ENCODE peak calls at places on chromosomes 13 and 19, in six cellular contexts. One of them, this sample, is unnamed.

GRCh38 chr19:55279376-55279772 is 536 bp downstream of the HSPBP1 start:
- DNase-seq in K562: no peak
- DNase-seq in GM12878: no peak
- DNase-seq in H1: no peak
- DNase-seq in GM12892: no peak
- DNase-seq in HepG2: no peak
- DNase-seq in this sample: no peak

GRCh38 chr19:17103177-17103576 is 27.6 kb downstream of the MYO9B start:
- DNase-seq in K562: peak
- DNase-seq in GM12892: no peak
- DNase-seq in HepG2: peak
- DNase-seq in GM12878: no peak
- DNase-seq in H1: peak
- DNase-seq in this sample: no peak

GRCh38 chr19:55210120-55210493 is 806 bp upstream of the PTPRH start:
- DNase-seq in H1: no peak
- DNase-seq in K562: no peak
- DNase-seq in GM12878: no peak
- DNase-seq in GM12892: no peak
- DNase-seq in HepG2: peak
- DNase-seq in this sample: no peak

GRCh38 chr19:5536337-5536894 is 31.3 kb downstream of the TINCR start:
- DNase-seq in GM12892: no peak
- DNase-seq in GM12878: no peak
- DNase-seq in K562: peak
- DNase-seq in HepG2: no peak
- DNase-seq in H1: peak
- DNase-seq in this sample: no peak

GRCh38 chr19:19637186-19637522 is 6.3 kb downstream of the GMIP start:
- DNase-seq in H1: no peak
- DNase-seq in GM12892: no peak
- DNase-seq in HepG2: no peak
- DNase-seq in GM12878: no peak
- DNase-seq in K562: no peak
- DNase-seq in this sample: no peak

GRCh38 chr13:102768914-102769313 is 4.7 kb downstream of the TEX30 start:
- DNase-seq in GM12878: no peak
- DNase-seq in K562: no peak
- DNase-seq in GM12892: no peak
- DNase-seq in HepG2: no peak
- DNase-seq in H1: no peak
- DNase-seq in this sample: no peak

GRCh38 chr19:14798760-14799159 is 20.4 kb upstream of the ADGRE2 start:
- DNase-seq in K562: no peak
- DNase-seq in H1: no peak
- DNase-seq in GM12892: no peak
- DNase-seq in HepG2: no peak
- DNase-seq in GM12878: no peak
- DNase-seq in this sample: no peak

GRCh38 chr13:49481788-49482187 is 14.0 kb upstream of the PHF11 start:
- DNase-seq in K562: no peak
- DNase-seq in HepG2: no peak
- DNase-seq in GM12878: no peak
- DNase-seq in H1: no peak
- DNase-seq in GM12892: no peak
- DNase-seq in this sample: no peak

GRCh38 chr13:114076329-114076761 is 56.1 kb downstream of the RASA3 start:
- DNase-seq in GM12878: no peak
- DNase-seq in GM12892: no peak
- DNase-seq in K562: no peak
- DNase-seq in HepG2: no peak
- DNase-seq in H1: no peak
- DNase-seq in this sample: no peak

DNA sequence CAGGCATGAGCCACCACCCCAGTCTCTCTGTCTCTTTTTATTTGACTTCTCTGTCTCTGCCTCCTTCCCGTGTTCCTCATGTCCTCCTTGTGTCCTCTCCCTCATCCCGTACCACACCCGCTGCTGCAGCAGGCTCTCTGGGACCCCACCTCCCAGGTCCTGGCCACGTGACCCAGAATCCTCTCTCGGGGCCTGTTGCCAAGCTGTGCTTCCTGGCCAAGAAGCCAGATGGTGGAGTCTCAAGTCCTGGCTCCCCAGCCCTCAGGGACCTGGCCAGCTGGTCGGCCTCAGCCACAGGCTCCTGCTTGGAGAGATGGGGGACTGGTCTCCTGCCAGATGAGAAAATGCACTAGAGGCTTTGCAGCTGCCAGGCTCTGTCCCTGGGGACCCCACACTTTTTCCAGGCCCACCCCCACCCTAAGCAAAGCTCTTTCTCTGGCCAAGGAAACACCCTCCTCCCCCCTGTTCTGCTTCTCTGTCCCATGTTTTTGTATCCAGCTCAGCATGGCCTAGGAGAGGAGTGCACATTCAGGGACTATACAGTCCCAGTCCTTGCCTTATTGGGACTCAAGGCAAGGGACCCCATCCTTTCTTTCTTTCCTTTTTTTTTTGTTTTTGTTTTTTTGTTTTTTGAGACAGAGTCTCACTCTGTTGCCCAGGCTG is 34.3 kb upstream of the SHKBP1 start:
- DNase-seq in GM12878: no peak
- DNase-seq in K562: no peak
- DNase-seq in GM12892: no peak
- DNase-seq in HepG2: no peak
- DNase-seq in H1: no peak
- DNase-seq in this sample: no peak
- TF ChIP-seq TAF1 in GM12878: no peak
- TF ChIP-seq TAF1 in K562: no peak
- TF ChIP-seq TAF1 in GM12892: no peak
- TF ChIP-seq TAF1 in HepG2: no peak
- TF ChIP-seq TAF1 in H1: no peak
- TF ChIP-seq TAF1 in this sample: no peak

DNA sequence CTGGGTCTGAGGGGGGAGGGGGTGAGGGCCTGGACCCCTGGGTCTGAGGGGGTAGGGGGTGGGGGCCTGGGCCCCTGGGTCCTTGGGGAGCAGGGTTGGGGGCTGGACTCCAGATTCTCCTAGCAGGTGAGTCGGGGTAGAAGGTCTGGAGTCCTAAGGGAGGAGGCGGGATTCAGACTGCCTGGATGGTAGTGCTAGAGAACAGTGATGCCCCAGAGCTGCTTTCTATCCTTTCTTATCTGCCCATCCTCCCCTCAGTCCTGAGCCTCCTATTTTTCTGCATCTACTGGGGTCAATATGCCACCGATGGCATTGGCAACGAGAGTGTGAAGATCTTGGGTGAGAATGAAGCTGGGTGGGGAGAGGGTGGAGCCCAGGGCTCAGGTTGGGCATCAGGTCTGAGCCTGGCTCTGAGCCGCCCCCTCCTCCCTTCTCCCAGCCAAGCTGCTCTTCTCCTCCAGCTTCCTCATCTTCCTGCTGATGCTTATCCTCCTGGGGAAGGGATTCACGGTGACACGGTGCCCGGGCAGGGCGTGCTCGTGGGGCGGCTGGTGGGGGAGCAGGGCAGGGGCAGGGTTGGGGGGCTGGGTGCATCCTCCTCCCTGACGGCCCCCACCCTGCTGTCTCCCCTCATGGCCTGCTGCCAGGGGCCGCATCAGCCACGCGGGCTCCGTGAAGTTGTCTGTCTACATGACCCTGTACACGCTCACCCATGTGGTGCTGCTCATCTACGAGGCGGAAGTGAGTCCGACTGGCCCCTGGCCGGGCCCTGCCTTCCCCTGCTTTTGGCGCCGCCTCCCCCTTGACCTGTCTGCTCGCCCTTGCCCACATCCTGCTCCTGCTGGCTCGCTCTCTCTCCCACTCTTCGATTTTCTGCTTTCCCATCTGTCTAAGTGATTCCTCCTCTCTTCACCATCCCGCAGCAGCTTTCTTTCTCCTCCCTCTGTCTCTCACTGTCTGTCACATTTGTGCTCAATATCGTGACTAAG is 3.4 kb downstream of the TMEM145 start:
- DNase-seq in HepG2: peak
- DNase-seq in H1: no peak
- DNase-seq in GM12878: peak
- DNase-seq in K562: no peak
- DNase-seq in GM12892: peak
- DNase-seq in this sample: no peak
- TF ChIP-seq POLR2A in HepG2: no peak
- TF ChIP-seq POLR2A in H1: no peak
- TF ChIP-seq POLR2A in GM12878: peak
- TF ChIP-seq POLR2A in K562: no peak
- TF ChIP-seq POLR2A in GM12892: peak
- TF ChIP-seq POLR2A in this sample: no peak

GRCh38 chr19:35704218-35704617 is at the start of gene ZBTB32:
- DNase-seq in HepG2: no peak
- DNase-seq in GM12878: no peak
- DNase-seq in K562: peak
- DNase-seq in GM12892: peak
- DNase-seq in H1: no peak
- DNase-seq in this sample: no peak
- TF ChIP-seq TAF1 in HepG2: no peak
- TF ChIP-seq TAF1 in GM12878: no peak
- TF ChIP-seq TAF1 in K562: no peak
- TF ChIP-seq TAF1 in GM12892: no peak
- TF ChIP-seq TAF1 in H1: no peak
- TF ChIP-seq TAF1 in this sample: no peak

GRCh38 chr19:48325265-48325910 is at the start of gene EMP3:
- DNase-seq in K562: peak
- DNase-seq in GM12892: peak
- DNase-seq in GM12878: peak
- DNase-seq in H1: no peak
- DNase-seq in HepG2: no peak
- DNase-seq in this sample: peak
- TF ChIP-seq POLR2A in K562: peak
- TF ChIP-seq POLR2A in GM12892: peak
- TF ChIP-seq POLR2A in GM12878: peak
- TF ChIP-seq POLR2A in H1: no peak
- TF ChIP-seq POLR2A in HepG2: no peak
- TF ChIP-seq POLR2A in this sample: peak

GRCh38 chr19:35297515-35297848 is 5.5 kb downstream of the MAG start:
- DNase-seq in HepG2: no peak
- DNase-seq in H1: no peak
- DNase-seq in K562: no peak
- DNase-seq in GM12878: no peak
- DNase-seq in GM12892: no peak
- DNase-seq in this sample: no peak

GRCh38 chr19:35295453-35295791 is 3.5 kb downstream of the MAG start:
- DNase-seq in H1: no peak
- DNase-seq in GM12892: no peak
- DNase-seq in HepG2: no peak
- DNase-seq in K562: no peak
- DNase-seq in GM12878: no peak
- DNase-seq in this sample: no peak

GRCh38 chr19:35296644-35297514 is 4.9 kb downstream of the MAG start:
- DNase-seq in HepG2: no peak
- DNase-seq in GM12878: no peak
- DNase-seq in GM12892: no peak
- DNase-seq in K562: no peak
- DNase-seq in H1: no peak
- DNase-seq in this sample: no peak

GRCh38 chr19:35294859-35295258 is 2.9 kb downstream of the MAG start:
- DNase-seq in GM12878: no peak
- DNase-seq in GM12892: no peak
- DNase-seq in H1: no peak
- DNase-seq in HepG2: no peak
- DNase-seq in K562: no peak
- DNase-seq in this sample: no peak

DNA sequence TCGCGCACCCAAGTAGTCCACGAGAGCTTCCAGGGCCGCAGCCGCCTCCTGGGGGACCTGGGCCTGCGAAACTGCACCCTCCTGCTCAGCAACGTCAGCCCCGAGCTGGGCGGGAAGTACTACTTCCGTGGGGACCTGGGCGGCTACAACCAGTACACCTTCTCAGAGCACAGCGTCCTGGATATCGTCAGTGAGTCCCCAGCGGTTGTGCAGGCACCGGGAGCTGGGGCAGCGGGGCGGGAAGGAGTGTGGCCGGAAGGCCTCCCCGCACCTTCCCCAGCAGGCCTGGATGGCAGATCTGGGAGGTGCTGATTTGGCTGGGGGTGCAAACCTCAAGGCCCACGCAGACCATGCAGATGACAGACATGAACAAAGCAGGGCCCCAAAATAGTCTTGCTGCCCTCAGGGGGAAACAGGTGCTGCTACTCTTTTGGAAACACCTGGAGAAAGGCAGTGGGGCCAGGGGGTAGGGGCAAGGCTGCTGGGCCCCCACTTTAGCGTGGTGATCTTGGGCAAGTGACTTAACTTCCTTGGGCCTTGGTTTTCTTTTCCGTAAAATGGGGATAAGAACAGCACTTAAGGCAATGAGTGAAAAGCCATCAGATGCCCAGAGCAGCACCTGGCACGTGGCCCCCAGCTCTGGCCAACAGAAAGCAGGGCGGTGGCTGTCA is 4.0 kb downstream of the MAG start:
- DNase-seq in GM12878: no peak
- DNase-seq in GM12892: peak
- DNase-seq in HepG2: no peak
- DNase-seq in H1: no peak
- DNase-seq in K562: peak
- DNase-seq in this sample: peak
- TF ChIP-seq TAF1 in GM12878: no peak
- TF ChIP-seq TAF1 in GM12892: no peak
- TF ChIP-seq TAF1 in HepG2: no peak
- TF ChIP-seq TAF1 in H1: no peak
- TF ChIP-seq TAF1 in K562: no peak
- TF ChIP-seq TAF1 in this sample: no peak

DNA sequence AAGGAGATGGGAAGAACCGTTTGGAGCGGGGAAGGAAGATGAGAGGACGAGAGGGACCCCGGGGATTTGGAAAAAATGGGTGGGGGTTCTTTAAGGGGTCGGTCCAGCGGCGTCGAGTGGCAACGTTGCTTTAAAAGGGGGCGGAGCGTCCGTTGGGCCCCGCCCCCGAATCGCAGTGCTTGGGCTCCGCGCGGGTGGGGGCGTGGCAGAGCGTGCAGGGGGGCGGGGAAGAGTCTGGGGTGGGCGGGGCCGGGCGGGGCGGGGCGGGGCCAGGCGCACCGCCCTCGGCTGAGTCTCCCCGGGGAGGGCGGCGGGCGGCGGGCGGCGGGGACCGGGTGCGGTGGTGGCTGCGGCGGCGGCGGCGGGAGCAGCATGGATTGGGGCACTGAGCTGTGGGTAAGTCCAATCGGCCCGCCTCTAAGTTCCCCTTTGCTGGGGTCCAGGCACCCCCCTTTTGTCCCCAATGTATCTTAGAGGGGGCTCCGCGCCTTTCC is at the start of gene TRIP10:
- DNase-seq in HepG2: peak
- DNase-seq in GM12892: peak
- DNase-seq in K562: peak
- DNase-seq in H1: no peak
- DNase-seq in GM12878: no peak
- DNase-seq in this sample: peak
- TF ChIP-seq POLR2A in HepG2: no peak
- TF ChIP-seq POLR2A in GM12892: no peak
- TF ChIP-seq POLR2A in K562: peak
- TF ChIP-seq POLR2A in H1: no peak
- TF ChIP-seq POLR2A in GM12878: peak
- TF ChIP-seq POLR2A in this sample: no peak